ENCODE peak calls at places on chromosome 1, in seven cellular contexts. W is nephron progenitor cell; R is AG09319; T is CD8-positive, alpha-beta memory T cell; D is BE2C; V is HEK293T; E is NCI-H1105. U is an unnamed sample.

GRCh38 chr1:204858381-204858821 is 12.3 kb upstream of the NFASC start:
- DNase-seq in W (peak), R (no peak), T (no peak), D (no peak), V (no peak), E (no peak), U (no peak)

GRCh38 chr1:110460253-110461220 is 9.6 kb downstream of the PROK1 start:
- DNase-seq in W (peak), R (peak), T (peak), D (peak), V (peak), E (peak), U (peak)

GRCh38 chr1:69638673-69639072 is 71.0 kb downstream of the LRRC7 start:
- DNase-seq in W (no peak), R (no peak), T (no peak), D (no peak), V (no peak), E (no peak), U (no peak)

GRCh38 chr1:232511172-232511571 is 118.8 kb downstream of the SIPA1L2 start:
- DNase-seq in W (no peak), R (no peak), T (no peak), D (no peak), V (no peak), E (no peak), U (no peak)

GRCh38 chr1:223256034-223256433 is 107.9 kb downstream of the SUSD4 start:
- DNase-seq in W (no peak), R (no peak), T (no peak), D (no peak), V (no peak), E (no peak), U (no peak)

GRCh38 chr1:230205719-230206198 is 138.7 kb downstream of the GALNT2 start:
- DNase-seq in W (no peak), R (no peak), T (no peak), D (no peak), V (no peak), E (no peak), U (no peak)

GRCh38 chr1:15172405-15173259 is 19.1 kb downstream of the TMEM51 start:
- DNase-seq in W (no peak), R (no peak), T (no peak), D (no peak), V (no peak), E (no peak), U (no peak)

GRCh38 chr1:116345011-116345410 is 28.0 kb upstream of the ATP1A1 start:
- DNase-seq in W (no peak), R (no peak), T (no peak), D (no peak), V (no peak), E (no peak), U (no peak)

GRCh38 chr1:227560393-227560792 is 3.0 kb upstream of the ZNF678 start:
- DNase-seq in W (no peak), R (no peak), T (no peak), D (no peak), V (no peak), E (no peak), U (no peak)

GRCh38 chr1:185517808-185518419 is 200.9 kb upstream of the IVNS1ABP start:
- DNase-seq in W (no peak), R (no peak), T (no peak), D (no peak), V (no peak), E (no peak), U (no peak)

GRCh38 chr1:29829448-29830344 is 593.4 kb downstream of the PTPRU start:
- DNase-seq in W (no peak), R (no peak), T (no peak), D (no peak), V (no peak), E (no peak), U (no peak)

GRCh38 chr1:178060789-178061556 is 32.9 kb upstream of the RASAL2 start:
- DNase-seq in W (no peak), R (peak), T (no peak), D (no peak), V (no peak), E (no peak), U (no peak)

GRCh38 chr1:229156819-229157218 is 114.1 kb upstream of the RAB4A start:
- DNase-seq in W (no peak), R (no peak), T (no peak), D (peak), V (peak), E (no peak), U (no peak)